ENCODE peak calls at places on chromosome 19, in eight cellular contexts. Q is adrenal gland, H is mesendoderm, P is brain microvascular endothelial cell, S is heart right ventricle, R is heart left ventricle, F is psoas muscle, Z is GM23338. G is an unnamed sample.

GRCh38 chr19:12799723-12800343 is 1.8 kb downstream of the PRDX2 start:
- DNase-seq in Q (no peak), H (no peak), P (no peak), S (no peak), R (no peak), F (no peak), Z (no peak), G (no peak)

GRCh38 chr19:34288381-34288780 is 34.0 kb downstream of the GARRE1 start:
- DNase-seq in Q (no peak), H (no peak), P (no peak), S (no peak), R (no peak), F (no peak), Z (no peak), G (no peak)

GRCh38 chr19:13668964-13669363 is 95.4 kb upstream of the MRI1 start:
- DNase-seq in Q (no peak), H (no peak), P (no peak), S (no peak), R (no peak), F (no peak), Z (no peak), G (no peak)

GRCh38 chr19:35901854-35902661 is at the start of gene HCST:
- DNase-seq in Q (peak; percentile 38), H (no peak), P (no peak), S (no peak), R (no peak), F (no peak), Z (no peak), G (no peak)

GRCh38 chr19:47231215-47232054 is 436 bp upstream of the BBC3 start:
- DNase-seq in Q (peak; percentile 91), H (peak; percentile 74), P (peak; percentile 83), S (peak; percentile 90), R (peak; percentile 92), F (peak; percentile 94), Z (peak; percentile 85), G (peak; percentile 96)

GRCh38 chr19:55454787-55455243 is 6.6 kb downstream of the ISOC2 start:
- DNase-seq in Q (no peak), H (peak; percentile 72), P (no peak), S (no peak), R (no peak), F (no peak), Z (peak; percentile 85), G (peak; percentile 88)

GRCh38 chr19:35353635-35354034 is 4.6 kb upstream of the FFAR3 start:
- DNase-seq in Q (no peak), H (no peak), P (no peak), S (no peak), R (no peak), F (no peak), Z (no peak), G (no peak)

GRCh38 chr19:52270266-52270885 is 989 bp downstream of the ZNF766 start:
- DNase-seq in Q (peak; percentile 32), H (peak; percentile 16), P (no peak), S (no peak), R (peak; percentile 19), F (no peak), Z (peak; percentile 35), G (peak; percentile 53)

GRCh38 chr19:15195381-15195964 is 5.3 kb downstream of the NOTCH3 start:
- DNase-seq in Q (no peak), H (peak; percentile 82), P (peak; percentile 79), S (peak; percentile 55), R (peak; percentile 48), F (peak; percentile 77), Z (peak; percentile 93), G (peak; percentile 96)

GRCh38 chr19:277581-278165 is 13.5 kb downstream of the PLPP2 start:
- DNase-seq in Q (no peak), H (peak; percentile 61), P (peak; percentile 32), S (no peak), R (no peak), F (peak; percentile 32), Z (peak; percentile 84), G (peak; percentile 90)

GRCh38 chr19:28609091-28609755 is 603.7 kb downstream of the UQCRFS1 start:
- DNase-seq in Q (no peak), H (no peak), P (no peak), S (no peak), R (no peak), F (no peak), Z (no peak), G (no peak)

GRCh38 chr19:35712910-35713845 is 4.6 kb upstream of the KMT2B start:
- DNase-seq in Q (no peak), H (no peak), P (no peak), S (no peak), R (no peak), F (no peak), Z (peak; percentile 32), G (peak; percentile 80)

GRCh38 chr19:11538232-11539036 is at the start of gene CNN1:
- DNase-seq in Q (no peak), H (peak; percentile 98), P (peak; percentile 81), S (peak; percentile 80), R (peak; percentile 68), F (peak; percentile 59), Z (peak; percentile 86), G (peak; percentile 94)

GRCh38 chr19:17183271-17183757 is 31.8 kb upstream of the USE1 start:
- DNase-seq in Q (no peak), H (peak; percentile 25), P (no peak), S (no peak), R (no peak), F (no peak), Z (peak; percentile 26), G (no peak)

GRCh38 chr19:9431475-9431874 is 3.9 kb downstream of the ZNF266 start:
- DNase-seq in Q (no peak), H (peak; percentile 83), P (peak; percentile 50), S (peak; percentile 21), R (peak; percentile 25), F (no peak), Z (peak; percentile 77), G (peak; percentile 73)

GRCh38 chr19:8030906-8031305 is 21.7 kb upstream of the CCL25 start:
- DNase-seq in Q (no peak), H (no peak), P (no peak), S (no peak), R (no peak), F (no peak), Z (no peak), G (no peak)

GRCh38 chr19:42422576-42423461 is 4.4 kb downstream of the LIPE start:
- DNase-seq in Q (peak; percentile 58), H (peak; percentile 42), P (no peak), S (peak; percentile 49), R (no peak), F (peak; percentile 70), Z (peak; percentile 61), G (peak; percentile 67)

DNA sequence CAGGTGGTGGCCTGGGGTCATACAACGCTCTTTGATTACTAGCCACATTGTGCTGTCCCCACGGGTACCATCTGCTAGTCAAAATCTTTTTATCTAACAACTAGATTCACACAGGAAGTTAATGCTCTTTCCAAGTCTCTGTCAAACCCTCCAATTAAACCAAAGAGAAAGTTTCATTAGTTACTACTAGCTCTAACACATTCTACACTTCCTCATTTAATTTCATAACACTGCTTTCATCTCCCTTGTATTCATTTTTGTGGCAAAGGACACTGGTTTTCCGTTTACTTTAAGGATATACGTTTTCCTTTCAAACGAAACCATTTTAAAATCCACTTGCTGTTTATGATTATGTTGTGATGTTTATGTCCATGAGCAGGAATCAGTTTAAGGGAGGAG is 5.3 kb downstream of the DYRK1B start:
- DNase-seq in Q (no peak), H (no peak), P (no peak), S (no peak), R (no peak), F (no peak), Z (no peak), G (no peak)
- H3K36me3 ChIP-seq in Q (peaks cover 66% of the 10 kb centered on the region), H (peaks cover 2% of the 10 kb centered on the region), P (peaks cover 28% of the 10 kb centered on the region), S (peaks cover 57% of the 10 kb centered on the region), R (peaks cover 63% of the 10 kb centered on the region), F (peaks cover 6% of the 10 kb centered on the region), Z (no peaks in the 10 kb centered on the region), G (peaks cover 2% of the 10 kb centered on the region)

DNA sequence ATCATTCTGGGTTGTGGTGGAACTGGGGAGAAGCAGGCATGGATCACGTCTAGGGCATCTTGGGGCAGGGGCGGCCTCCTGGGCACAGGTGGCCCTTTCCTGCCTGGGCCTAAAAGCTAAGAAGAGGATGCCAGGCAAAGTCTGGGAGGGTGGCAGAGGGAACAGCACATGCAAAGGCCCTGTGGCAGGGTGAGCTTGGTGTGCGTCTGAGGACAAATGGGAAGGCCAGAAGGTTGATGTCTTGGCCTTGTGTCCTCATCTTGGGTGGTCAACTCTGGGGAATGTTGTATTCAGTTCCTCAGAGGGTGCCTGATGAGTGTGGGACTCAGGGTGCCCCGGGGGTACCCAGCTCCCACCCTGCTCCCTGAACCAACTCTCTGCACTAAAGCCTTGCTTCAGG is 5.4 kb upstream of the PLK5 start:
- DNase-seq in Q (no peak), H (no peak), P (no peak), S (no peak), R (no peak), F (no peak), Z (no peak), G (no peak)
- H3K27me3 ChIP-seq in Q (peaks cover 25% of the 10 kb centered on the region), H (peaks cover 4% of the 10 kb centered on the region), P (peaks cover 10% of the 10 kb centered on the region), S (peaks cover 27% of the 10 kb centered on the region), R (peaks cover 21% of the 10 kb centered on the region), F (no peaks in the 10 kb centered on the region), Z (peaks cover 12% of the 10 kb centered on the region), G (peaks cover 11% of the 10 kb centered on the region)

GRCh38 chr19:6697291-6697690 is 23.2 kb downstream of the C3 start:
- DNase-seq in Q (no peak), H (no peak), P (no peak), S (no peak), R (no peak), F (no peak), Z (no peak), G (no peak)

GRCh38 chr19:6696239-6696820 is 24.1 kb downstream of the C3 start:
- DNase-seq in Q (no peak), H (no peak), P (no peak), S (no peak), R (no peak), F (no peak), Z (no peak), G (no peak)

GRCh38 chr19:6700586-6701316 is 19.7 kb downstream of the C3 start:
- DNase-seq in Q (no peak), H (no peak), P (no peak), S (no peak), R (no peak), F (no peak), Z (no peak), G (no peak)

GRCh38 chr19:6694147-6694815 is 24.3 kb upstream of the TNFSF14 start:
- DNase-seq in Q (no peak), H (peak; percentile 35), P (no peak), S (no peak), R (no peak), F (peak; percentile 46), Z (peak; percentile 50), G (peak; percentile 52)

DNA sequence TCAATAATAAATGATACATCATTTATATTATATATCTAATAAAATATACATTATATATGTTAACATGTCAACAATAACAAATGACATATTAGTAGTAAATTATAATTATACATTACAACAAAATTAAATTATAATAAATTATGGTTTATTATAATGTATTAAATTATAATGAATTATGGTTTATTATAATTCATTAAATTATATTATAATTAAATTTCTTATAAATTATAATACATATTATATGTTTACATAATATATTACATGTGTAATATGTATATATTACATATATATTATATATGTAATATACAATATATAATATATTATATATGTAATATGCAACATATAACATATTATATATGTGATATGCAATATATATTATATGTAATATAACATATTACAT is 20.5 kb downstream of the C3 start:
- DNase-seq in Q (no peak), H (no peak), P (no peak), S (no peak), R (no peak), F (no peak), Z (no peak), G (no peak)
- H3K36me3 ChIP-seq in Q (peaks cover 63% of the 10 kb centered on the region), H (no peaks in the 10 kb centered on the region), P (no peaks in the 10 kb centered on the region), S (peaks cover 13% of the 10 kb centered on the region), R (no peaks in the 10 kb centered on the region), F (no peaks in the 10 kb centered on the region), Z (no peaks in the 10 kb centered on the region), G (no peaks in the 10 kb centered on the region)

GRCh38 chr19:38475176-38475575 is 41.7 kb downstream of the RYR1 start:
- DNase-seq in Q (no peak), H (no peak), P (no peak), S (no peak), R (no peak), F (no peak), Z (no peak), G (no peak)
- H3K27me3 ChIP-seq in Q (no peaks in the 10 kb centered on the region), H (no peaks in the 10 kb centered on the region), P (no peaks in the 10 kb centered on the region), S (peaks cover 5% of the 10 kb centered on the region), R (peaks cover 17% of the 10 kb centered on the region), F (no peaks in the 10 kb centered on the region), Z (no peaks in the 10 kb centered on the region), G (no peaks in the 10 kb centered on the region)

G was measured in H7.